ENCODE peak calls at places on chromosomes 1 and 21, in nine cellular contexts. W is GM12865; H is heart right ventricle; L is HTR-8/SVneo; K is HCT116; C is NCI-H1930; I is bronchial epithelial cell; Z is T follicular helper cell; B is stimulated activated naive CD4-positive, alpha-beta T cell. O is an unnamed sample.

GRCh38 chr1:4730078-4730477 is 75.7 kb downstream of the AJAP1 start:
- DNase-seq in W (no peak), Z (no peak), B (no peak), C (no peak), I (no peak), H (no peak), L (no peak), K (no peak), O (no peak)

GRCh38 chr1:68484618-68485017 is 12.3 kb downstream of the DEPDC1 start:
- DNase-seq in L (no peak), I (no peak), Z (no peak), K (no peak), H (no peak), B (no peak), C (no peak), W (no peak), O (no peak)

GRCh38 chr1:202291961-202292712 is 49.6 kb downstream of the UBE2T start:
- DNase-seq in L (peak), I (peak), Z (no peak), K (no peak), W (no peak), B (no peak), C (no peak), H (peak), O (peak)

GRCh38 chr1:183291802-183292515 is 105.9 kb downstream of the LAMC2 start:
- DNase-seq in Z (no peak), I (no peak), H (no peak), B (no peak), W (no peak), K (no peak), L (no peak), C (no peak), O (no peak)

GRCh38 chr1:107643766-107644165 is 321.2 kb downstream of the VAV3 start:
- DNase-seq in K (no peak), B (no peak), H (no peak), C (no peak), W (no peak), I (no peak), Z (no peak), L (no peak), O (no peak)

GRCh38 chr1:73953186-73953585 is 244.8 kb downstream of the LRRIQ3 start:
- DNase-seq in K (no peak), B (no peak), H (no peak), I (no peak), L (no peak), W (no peak), C (no peak), Z (no peak), O (no peak)

GRCh38 chr1:41572224-41572623 is 87.7 kb upstream of the EDN2 start:
- DNase-seq in Z (no peak), W (no peak), H (no peak), L (no peak), K (no peak), B (no peak), I (no peak), C (no peak), O (no peak)

GRCh38 chr1:40423264-40423642 is 27.0 kb upstream of the ZFP69B start:
- DNase-seq in H (no peak), C (no peak), B (no peak), I (no peak), L (no peak), W (no peak), K (no peak), Z (no peak), O (no peak)

GRCh38 chr1:236522937-236523703 is 662 bp upstream of the LGALS8 start:
- DNase-seq in L (no peak), K (no peak), H (peak), Z (no peak), B (no peak), I (peak), C (no peak), W (no peak), O (no peak)

GRCh38 chr21:42688841-42689371 is 35.5 kb downstream of the PDE9A start:
- DNase-seq in H (no peak), C (no peak), I (no peak), L (no peak), B (no peak), K (no peak), Z (no peak), W (no peak), O (no peak)

GRCh38 chr1:67577646-67578045 is 107.4 kb upstream of the GADD45A start:
- DNase-seq in L (no peak), B (no peak), H (no peak), C (no peak), I (no peak), K (no peak), Z (no peak), W (no peak), O (no peak)

GRCh38 chr1:40873863-40874472 is 11.8 kb upstream of the CITED4 start:
- DNase-seq in K (no peak), W (no peak), B (no peak), C (no peak), L (no peak), I (no peak), Z (no peak), H (no peak), O (no peak)

GRCh38 chr1:114666954-114667353 is 2.9 kb downstream of the DENND2C start:
- DNase-seq in Z (no peak), H (no peak), W (no peak), C (no peak), B (no peak), L (no peak), K (no peak), I (no peak), O (no peak)

GRCh38 chr1:109979489-109980091 is 5.0 kb upstream of the AHCYL1 start:
- DNase-seq in L (no peak), K (no peak), B (no peak), H (no peak), I (peak), C (no peak), Z (no peak), W (no peak), O (no peak)

GRCh38 chr1:6338685-6339084 is 54.9 kb downstream of the ACOT7 start:
- DNase-seq in K (no peak), I (no peak), L (no peak), C (no peak), H (no peak), W (no peak), Z (no peak), B (no peak), O (no peak)

GRCh38 chr21:18138507-18138906 is 106.1 kb upstream of the CHODL start:
- DNase-seq in I (no peak), B (no peak), H (no peak), L (no peak), C (no peak), W (no peak), K (no peak), Z (no peak), O (no peak)

GRCh38 chr1:39080269-39080826 is 54.2 kb downstream of the NDUFS5 start:
- DNase-seq in I (no peak), H (no peak), C (no peak), K (no peak), B (no peak), L (no peak), W (no peak), Z (no peak), O (no peak)

GRCh38 chr1:2049517-2050481 is at the start of gene PRKCZ:
- DNase-seq in L (peak), B (peak), H (peak), K (peak), C (peak), W (peak), I (peak), Z (peak), O (peak)

GRCh38 chr1:166716620-166717019 is 122.7 kb upstream of the POGK start:
- DNase-seq in B (no peak), C (no peak), L (no peak), K (no peak), I (no peak), W (no peak), Z (no peak), H (no peak), O (no peak)

GRCh38 chr1:198258491-198258890 is 101.7 kb downstream of the NEK7 start:
- DNase-seq in C (no peak), I (peak), Z (no peak), L (no peak), H (no peak), K (no peak), W (peak), B (no peak), O (no peak)

GRCh38 chr1:234208351-234208750 is 164.9 kb upstream of the COA6 start:
- DNase-seq in Z (no peak), H (no peak), I (no peak), B (no peak), K (no peak), L (no peak), C (no peak), W (no peak), O (no peak)

GRCh38 chr1:12356004-12356890 is 126.4 kb downstream of the VPS13D start:
- DNase-seq in W (no peak), Z (no peak), C (no peak), H (no peak), I (peak), L (no peak), K (no peak), B (no peak), O (no peak)

GRCh38 chr1:154607084-154607747 is 770 bp downstream of the ADAR start:
- DNase-seq in L (no peak), I (peak), K (no peak), W (peak), B (no peak), C (no peak), H (no peak), Z (no peak), O (peak)

GRCh38 chr1:224054611-224055010 is 59.3 kb upstream of the FBXO28 start:
- DNase-seq in L (no peak), B (no peak), W (no peak), Z (no peak), H (no peak), I (peak), K (no peak), C (no peak), O (no peak)

GRCh38 chr1:54766726-54767125 is 2.4 kb upstream of the PARS2 start:
- DNase-seq in K (no peak), H (no peak), Z (no peak), I (no peak), C (no peak), W (no peak), L (no peak), B (no peak), O (no peak)

GRCh38 chr1:229556551-229556950 is 2.0 kb downstream of the ABCB10 start:
- DNase-seq in K (no peak), C (no peak), B (no peak), I (no peak), L (no peak), W (no peak), H (no peak), Z (no peak), O (no peak)

GRCh38 chr21:42305707-42306147 is 9.5 kb downstream of the TFF3 start:
- DNase-seq in I (no peak), C (no peak), Z (no peak), K (no peak), L (no peak), H (no peak), W (no peak), B (no peak), O (no peak)

GRCh38 chr1:160238408-160238807 is 23.9 kb downstream of the DCAF8 start:
- DNase-seq in Z (no peak), C (no peak), B (no peak), I (no peak), W (no peak), L (no peak), K (no peak), H (no peak), O (no peak)

GRCh38 chr1:65344171-65344570 is 34.8 kb downstream of the DNAJC6 start:
- DNase-seq in Z (no peak), W (no peak), C (no peak), H (no peak), B (no peak), I (peak), L (no peak), K (no peak), O (no peak)

GRCh38 chr21:35026617-35027557 is 22.2 kb downstream of the RUNX1 start:
- DNase-seq in L (no peak), W (peak), H (peak), K (no peak), C (no peak), B (peak), Z (peak), I (peak), O (no peak)

O was measured in LoVo.